ENCODE peak calls at places on chromosome 18, in eight cellular contexts. Y, C, N, M, X, V, H and O are unnamed samples.

GRCh38 chr18:72107647-72108046 is 436.5 kb downstream of the CBLN2 start:
- DNase-seq in H (no peak), X (no peak), M (peak; percentile 45), V (no peak), N (no peak), C (no peak), Y (no peak), O (no peak)

GRCh38 chr18:46278481-46279465 is 174.6 kb downstream of the HAUS1 start:
- DNase-seq in X (no peak), C (peak; percentile 74), Y (peak; percentile 31), V (no peak), M (no peak), H (no peak), N (no peak), O (peak; percentile 16)

GRCh38 chr18:46468431-46469180 is 188.4 kb downstream of the LOXHD1 start:
- DNase-seq in C (no peak), H (no peak), V (no peak), Y (no peak), M (no peak), N (no peak), X (no peak), O (no peak)

GRCh38 chr18:12534820-12535219 is 123.1 kb downstream of the SPIRE1 start:
- DNase-seq in N (no peak), C (no peak), Y (no peak), M (no peak), H (no peak), X (no peak), V (no peak), O (no peak)

GRCh38 chr18:37541517-37541916 is 24.1 kb downstream of the CELF4 start:
- DNase-seq in H (no peak), X (no peak), C (no peak), V (no peak), M (no peak), Y (no peak), N (no peak), O (no peak)

GRCh38 chr18:28494151-28494550 is 317.2 kb upstream of the CDH2 start:
- DNase-seq in Y (no peak), C (peak; percentile 4), X (no peak), V (no peak), M (no peak), N (no peak), H (no peak), O (no peak)

GRCh38 chr18:58257461-58257860 is 213.4 kb downstream of the NEDD4L start:
- DNase-seq in H (no peak), C (peak; percentile 68), Y (no peak), X (no peak), V (no peak), M (no peak), N (no peak), O (no peak)

GRCh38 chr18:49441338-49441938 is 19.0 kb downstream of the DYM start:
- DNase-seq in V (no peak), H (no peak), Y (no peak), X (no peak), N (no peak), M (no peak), C (no peak), O (no peak)

GRCh38 chr18:40414155-40414754 is 1540.8 kb upstream of the PIK3C3 start:
- DNase-seq in Y (no peak), N (no peak), V (no peak), X (no peak), C (peak; percentile 37), H (no peak), M (no peak), O (no peak)

GRCh38 chr18:22405142-22405541 is 12.6 kb downstream of the CTAGE1 start:
- DNase-seq in X (no peak), C (no peak), N (no peak), H (no peak), M (no peak), Y (no peak), V (no peak), O (no peak)

GRCh38 chr18:74790451-74790850 is 192.8 kb downstream of the ZNF407 start:
- DNase-seq in X (no peak), M (no peak), Y (no peak), N (no peak), C (no peak), V (no peak), H (no peak), O (no peak)

GRCh38 chr18:54261894-54262293 is 7.4 kb upstream of the POLI start:
- DNase-seq in Y (no peak), X (no peak), C (no peak), M (no peak), H (peak; percentile 85), N (no peak), V (no peak), O (no peak)

GRCh38 chr18:25814841-25815458 is 275.5 kb downstream of the SS18 start:
- DNase-seq in C (no peak), M (no peak), H (peak; percentile 32), Y (no peak), V (no peak), X (no peak), N (no peak), O (no peak)

GRCh38 chr18:13267517-13267916 is 49.0 kb downstream of the LDLRAD4 start:
- DNase-seq in H (no peak), V (no peak), N (no peak), X (no peak), C (no peak), M (no peak), Y (peak; percentile 63), O (peak; percentile 32)

GRCh38 chr18:35786359-35787042 is 186.0 kb upstream of the RMP24 start:
- DNase-seq in C (no peak), N (no peak), H (peak; percentile 20), Y (no peak), V (no peak), X (no peak), M (no peak), O (no peak)

GRCh38 chr18:54958711-54959625 is at the start of gene CCDC68:
- DNase-seq in X (peak; percentile 85), H (no peak), C (no peak), N (no peak), V (peak; percentile 86), M (peak; percentile 48), Y (no peak), O (no peak)

GRCh38 chr18:62716679-62717058 is 1.3 kb downstream of the PHLPP1 start:
- DNase-seq in H (no peak), V (peak; percentile 73), M (peak; percentile 21), Y (no peak), N (peak; percentile 46), C (no peak), X (peak; percentile 75), O (peak; percentile 5)
- TF ChIP-seq POLR2A in H (no peak), V (no peak), M (no peak), Y (no peak), N (no peak), C (no peak), X (no peak), O (no peak)

DNA sequence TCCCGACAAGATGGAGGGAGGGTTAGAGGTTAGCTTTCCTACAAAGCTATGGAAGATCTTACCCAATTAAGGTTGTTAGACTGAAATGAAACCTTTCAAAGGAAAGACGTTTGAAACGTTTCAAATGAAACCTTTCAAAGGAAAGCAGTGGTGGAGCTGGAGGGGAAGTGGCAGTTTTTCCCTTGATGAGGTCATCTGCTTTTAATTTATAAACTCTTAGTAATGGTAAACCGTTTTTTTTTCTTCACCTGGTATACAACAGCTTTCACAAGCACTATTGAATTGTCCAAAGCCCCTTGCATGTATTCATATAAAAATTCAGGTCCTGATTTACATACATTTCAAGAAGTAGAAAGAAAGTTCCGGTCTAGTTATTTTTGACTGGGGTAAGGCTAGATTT is 7.4 kb downstream of the PMAIP1 start:
- DNase-seq in V (no peak), Y (no peak), C (no peak), N (no peak), M (no peak), X (no peak), H (no peak), O (no peak)
- TF ChIP-seq POLR2A in V (no peak), Y (no peak), C (no peak), N (no peak), M (no peak), X (no peak), H (no peak), O (no peak)

GRCh38 chr18:77973745-77974144 is 724.1 kb downstream of the GALR1 start:
- DNase-seq in M (no peak), Y (no peak), N (no peak), V (no peak), C (no peak), H (no peak), X (no peak), O (no peak)
- TF ChIP-seq POLR2A in M (no peak), Y (no peak), N (no peak), V (no peak), C (no peak), H (no peak), X (no peak), O (no peak)

GRCh38 chr18:3273042-3273441 is 11.1 kb downstream of the MYL12B start:
- DNase-seq in Y (no peak), V (no peak), N (no peak), M (no peak), H (no peak), C (no peak), X (no peak), O (no peak)
- TF ChIP-seq POLR2A in Y (no peak), V (no peak), N (no peak), M (no peak), H (no peak), C (no peak), X (no peak), O (no peak)

GRCh38 chr18:77103991-77104521 is 28.5 kb downstream of the MBP start:
- DNase-seq in X (no peak), Y (no peak), N (no peak), C (no peak), V (no peak), H (no peak), M (no peak), O (no peak)

GRCh38 chr18:77101410-77102245 is 31.0 kb downstream of the MBP start:
- DNase-seq in N (peak; percentile 86), H (peak; percentile 61), X (peak; percentile 74), C (peak; percentile 97), M (peak; percentile 90), Y (peak; percentile 84), V (peak; percentile 57), O (peak; percentile 38)

GRCh38 chr18:77102246-77103040 is 30.1 kb downstream of the MBP start:
- DNase-seq in H (peak; percentile 74), V (no peak), M (no peak), Y (no peak), N (no peak), X (no peak), C (peak; percentile 93), O (no peak)

GRCh38 chr18:77105021-77105420 is 27.6 kb downstream of the MBP start:
- DNase-seq in M (no peak), H (no peak), V (no peak), N (no peak), Y (no peak), X (no peak), C (no peak), O (no peak)

DNA sequence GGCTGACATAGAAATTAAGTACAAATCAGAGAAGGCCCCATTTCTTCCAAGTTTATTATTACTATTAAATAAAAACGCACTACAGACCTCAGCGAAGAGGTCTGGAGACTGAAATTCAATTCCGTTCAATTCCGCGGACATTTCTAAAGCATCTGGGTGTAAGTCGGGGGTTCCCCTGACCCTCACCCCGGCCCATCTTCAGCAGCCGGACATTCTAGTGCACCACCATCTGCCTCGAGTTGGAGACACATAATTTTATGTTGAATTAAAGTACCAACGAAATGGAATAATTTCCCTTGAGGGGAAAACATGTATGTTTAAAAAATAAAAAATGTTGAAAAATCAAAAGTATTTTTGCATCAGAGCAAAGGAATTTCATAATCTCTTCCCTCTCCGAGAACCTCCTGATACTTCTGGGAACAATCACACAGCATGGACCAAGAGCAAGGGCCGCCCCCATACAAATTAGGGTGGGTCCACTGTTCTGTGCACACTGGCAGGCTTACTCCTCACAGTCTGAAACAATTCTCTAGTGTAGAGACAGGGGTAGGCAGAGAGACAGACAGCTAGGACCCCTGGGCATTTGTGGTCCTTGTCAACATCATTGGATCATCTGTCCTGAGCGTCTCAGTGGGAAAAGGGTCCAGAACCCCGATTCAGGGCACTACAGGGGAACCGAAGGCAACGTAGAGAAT is 29.3 kb downstream of the MBP start:
- DNase-seq in M (no peak), N (no peak), X (no peak), V (no peak), H (no peak), Y (no peak), C (peak; percentile 60), O (no peak)
- TF ChIP-seq POLR2A in M (no peak), N (no peak), X (no peak), V (no peak), H (no peak), Y (no peak), C (no peak), O (no peak)